ENCODE peak calls at places on chromosomes 3 and 15, in eight cellular contexts. W, J, H, D, Z, O, M and L are unnamed samples.

GRCh38 chr3:47802734-47803477 is at the start of gene DHX30:
- DNase-seq in H (peak), M (no peak), J (peak), D (peak), W (peak), O (peak), Z (peak), L (peak)

GRCh38 chr3:102466001-102466400 is 31.2 kb downstream of the ZPLD1 start:
- DNase-seq in Z (no peak), O (no peak), D (no peak), M (no peak), H (no peak), W (no peak), J (no peak), L (no peak)

GRCh38 chr15:66472176-66472999 is 25.2 kb downstream of the SNAPC5 start:
- DNase-seq in J (peak), M (no peak), H (peak), D (no peak), W (no peak), O (no peak), Z (peak), L (peak)

GRCh38 chr3:196179380-196180308 is 31.6 kb downstream of the ZDHHC19 start:
- DNase-seq in M (no peak), D (no peak), O (no peak), H (peak), Z (peak), J (peak), W (peak), L (peak)

GRCh38 chr3:11185564-11186317 is 31.4 kb downstream of the HRH1 start:
- DNase-seq in M (peak), H (peak), D (peak), W (no peak), J (peak), O (peak), Z (no peak), L (peak)

GRCh38 chr15:38565287-38565670 is 665 bp upstream of the RASGRP1 start:
- DNase-seq in H (no peak), J (no peak), W (no peak), O (no peak), D (no peak), Z (no peak), M (no peak), L (no peak)

GRCh38 chr3:134291300-134292254 is 40.9 kb upstream of the RYK start:
- DNase-seq in Z (no peak), M (no peak), D (peak), W (no peak), J (peak), O (peak), H (peak), L (peak)

GRCh38 chr15:79609501-79609900 is 177.4 kb downstream of the MINAR1 start:
- DNase-seq in M (no peak), Z (no peak), W (no peak), O (no peak), H (no peak), J (no peak), D (no peak), L (no peak)

GRCh38 chr3:113261996-113262665 is 50.8 kb downstream of the BOC start:
- DNase-seq in Z (no peak), J (peak), O (no peak), M (no peak), D (peak), W (no peak), H (peak), L (no peak)

GRCh38 chr3:129352650-129353588 is 74.2 kb downstream of the HMCES start:
- DNase-seq in H (no peak), J (peak), D (no peak), Z (no peak), W (no peak), M (peak), O (no peak), L (no peak)

GRCh38 chr15:77654975-77655374 is 22.3 kb upstream of the LINGO1 start:
- DNase-seq in W (no peak), Z (no peak), H (no peak), M (no peak), O (no peak), D (no peak), J (peak), L (no peak)

GRCh38 chr3:72745146-72745976 is 102.9 kb downstream of the SHQ1 start:
- DNase-seq in H (peak), O (no peak), W (peak), D (no peak), J (peak), M (no peak), Z (no peak), L (peak)

GRCh38 chr3:8001712-8002111 is 499.9 kb upstream of the LMCD1 start:
- DNase-seq in J (no peak), D (no peak), Z (no peak), O (no peak), M (no peak), W (no peak), H (peak), L (no peak)

GRCh38 chr3:177681852-177682251 is 484.6 kb upstream of the TBL1XR1 start:
- DNase-seq in O (no peak), M (no peak), J (no peak), H (no peak), W (no peak), Z (no peak), D (no peak), L (no peak)

GRCh38 chr3:14206548-14207177 is 28.0 kb downstream of the LSM3 start:
- DNase-seq in J (no peak), Z (no peak), W (no peak), H (no peak), D (no peak), O (no peak), M (no peak), L (no peak)

GRCh38 chr15:58273104-58273503 is 134.9 kb downstream of the AQP9 start:
- DNase-seq in D (no peak), H (no peak), Z (no peak), O (no peak), J (no peak), W (no peak), M (no peak), L (no peak)

GRCh38 chr3:183122257-183122932 is 23.1 kb upstream of the MCCC1 start:
- DNase-seq in Z (no peak), D (no peak), W (no peak), H (peak), J (peak), O (no peak), M (peak), L (peak)

GRCh38 chr15:25792128-25792527 is 71.0 kb downstream of the ATP10A start:
- DNase-seq in J (no peak), H (no peak), D (no peak), Z (no peak), M (no peak), O (no peak), W (no peak), L (no peak)

GRCh38 chr3:34955684-34956083 is 683.6 kb upstream of the ARPP21 start:
- DNase-seq in H (no peak), M (no peak), D (no peak), O (no peak), Z (no peak), W (no peak), J (no peak), L (no peak)

GRCh38 chr3:190122198-190122771 is 1.6 kb upstream of the P3H2 start:
- DNase-seq in Z (no peak), M (no peak), D (no peak), W (no peak), J (peak), H (peak), O (no peak), L (peak)

GRCh38 chr3:28504945-28505344 is 156.3 kb upstream of the AZI2 start:
- DNase-seq in D (no peak), J (no peak), W (no peak), M (no peak), O (no peak), Z (no peak), H (no peak), L (no peak)

GRCh38 chr3:169939320-169939719 is 27.3 kb upstream of the SEC62 start:
- DNase-seq in M (no peak), D (no peak), W (no peak), Z (no peak), O (no peak), H (no peak), J (no peak), L (no peak)

GRCh38 chr3:107881517-107881916 is 209.3 kb downstream of the CD47 start:
- DNase-seq in W (no peak), D (no peak), M (no peak), H (no peak), O (no peak), Z (no peak), J (no peak), L (peak)

GRCh38 chr3:65979152-65979551 is 59.6 kb downstream of the MAGI1 start:
- DNase-seq in D (no peak), J (no peak), O (no peak), Z (no peak), W (no peak), H (peak), M (no peak), L (peak)

GRCh38 chr3:188370081-188370830 is 216.3 kb downstream of the LPP start:
- DNase-seq in M (no peak), Z (no peak), W (no peak), O (no peak), D (no peak), J (no peak), H (no peak), L (no peak)

GRCh38 chr3:51538459-51539290 is at the start of gene RAD54L2:
- DNase-seq in M (no peak), Z (peak), W (peak), O (peak), D (peak), J (peak), H (peak), L (peak)

GRCh38 chr3:128491071-128491899 is 1.7 kb downstream of the GATA2 start:
- DNase-seq in H (peak), Z (no peak), J (no peak), D (peak), O (peak), M (no peak), W (peak), L (no peak)

GRCh38 chr3:190009621-190010020 is 111.1 kb downstream of the P3H2 start:
- DNase-seq in W (no peak), J (no peak), H (no peak), M (no peak), Z (no peak), D (no peak), O (no peak), L (no peak)

GRCh38 chr3:186044973-186045372 is 63.9 kb downstream of the ETV5 start:
- DNase-seq in M (peak), H (peak), W (no peak), Z (no peak), D (no peak), J (no peak), O (no peak), L (peak)

GRCh38 chr3:97721446-97721845 is 43.1 kb upstream of the ARL6 start:
- DNase-seq in Z (no peak), H (no peak), D (no peak), M (no peak), W (no peak), O (no peak), J (no peak), L (no peak)